ENCODE peak calls at places on chromosome 6, in seven cellular contexts. N is right atrium auricular region; O is CD4-positive, CD25-positive, alpha-beta regulatory T cell; A is ascending aorta; Y is left lung; R is upper lobe of right lung; P is hepatocyte. X is an unnamed sample.

GRCh38 chr6:151679081-151679480 is 128.4 kb upstream of the ESR1 start:
- DNase-seq in N (no peak), O (no peak), A (no peak), Y (no peak), R (no peak), P (no peak), X (no peak)

GRCh38 chr6:71419217-71419953 is 130.8 kb downstream of the OGFRL1 start:
- DNase-seq in N (no peak), O (no peak), A (no peak), Y (no peak), R (peak; percentile 67), P (peak; percentile 20), X (peak; percentile 56)

GRCh38 chr6:147954938-147955337 is 387.7 kb upstream of the SASH1 start:
- DNase-seq in N (no peak), O (no peak), A (no peak), Y (no peak), R (no peak), P (no peak), X (no peak)

GRCh38 chr6:56246941-56247653 is at the start of gene COL21A1:
- DNase-seq in N (no peak), O (no peak), A (peak; percentile 90), Y (peak; percentile 53), R (peak; percentile 65), P (peak; percentile 69), X (peak; percentile 96)

GRCh38 chr6:134472046-134472445 is 154.1 kb upstream of the SGK1 start:
- DNase-seq in N (no peak), O (no peak), A (no peak), Y (no peak), R (no peak), P (no peak), X (no peak)

GRCh38 chr6:93418448-93419303 is 683 bp downstream of the EPHA7 start:
- DNase-seq in N (no peak), O (no peak), A (peak; percentile 62), Y (no peak), R (peak; percentile 66), P (peak; percentile 66), X (peak; percentile 88)

GRCh38 chr6:116812051-116812650 is 16.7 kb downstream of the GPRC6A start:
- DNase-seq in N (no peak), O (no peak), A (no peak), Y (no peak), R (no peak), P (no peak), X (no peak)

GRCh38 chr6:12848969-12849368 is 132.4 kb downstream of the PHACTR1 start:
- DNase-seq in N (no peak), O (no peak), A (no peak), Y (no peak), R (no peak), P (no peak), X (no peak)

GRCh38 chr6:37931076-37931465 is 111.5 kb downstream of the ZFAND3 start:
- DNase-seq in N (no peak), O (no peak), A (no peak), Y (no peak), R (no peak), P (no peak), X (no peak)

GRCh38 chr6:41505084-41506049 is 40.8 kb upstream of the FOXP4 start:
- DNase-seq in N (peak; percentile 87), O (no peak), A (peak; percentile 90), Y (peak; percentile 79), R (peak; percentile 82), P (peak; percentile 91), X (peak; percentile 82)

GRCh38 chr6:14871196-14871595 is 374.7 kb upstream of the JARID2 start:
- DNase-seq in N (no peak), O (no peak), A (no peak), Y (no peak), R (no peak), P (no peak), X (no peak)

GRCh38 chr6:148521586-148521985 is 178.9 kb downstream of the SASH1 start:
- DNase-seq in N (no peak), O (no peak), A (no peak), Y (no peak), R (no peak), P (no peak), X (no peak)

GRCh38 chr6:35085359-35086281 is 55.5 kb downstream of the TCP11 start:
- DNase-seq in N (no peak), O (no peak), A (peak; percentile 52), Y (no peak), R (peak; percentile 46), P (no peak), X (peak; percentile 36)

GRCh38 chr6:37705239-37706051 is 7.8 kb upstream of the MDGA1 start:
- DNase-seq in N (peak; percentile 79), O (peak; percentile 57), A (peak; percentile 90), Y (peak; percentile 83), R (peak; percentile 88), P (peak; percentile 90), X (peak; percentile 96)

GRCh38 chr6:148445620-148446019 is 103.0 kb downstream of the SASH1 start:
- DNase-seq in N (no peak), O (no peak), A (no peak), Y (no peak), R (no peak), P (no peak), X (peak; percentile 28)

GRCh38 chr6:32790306-32790705 is 26.5 kb downstream of the HLA-DOB start:
- DNase-seq in N (no peak), O (no peak), A (no peak), Y (no peak), R (no peak), P (no peak), X (no peak)

GRCh38 chr6:2505624-2506023 is 245.1 kb downstream of the MYLK4 start:
- DNase-seq in N (no peak), O (no peak), A (no peak), Y (no peak), R (no peak), P (no peak), X (peak; percentile 91)

GRCh38 chr6:2503816-2504494 is 246.8 kb downstream of the MYLK4 start:
- DNase-seq in N (no peak), O (no peak), A (no peak), Y (no peak), R (no peak), P (no peak), X (no peak)

GRCh38 chr6:2502998-2503674 is 247.6 kb downstream of the MYLK4 start:
- DNase-seq in N (no peak), O (no peak), A (no peak), Y (no peak), R (no peak), P (no peak), X (no peak)

GRCh38 chr6:2504495-2505064 is 246.1 kb downstream of the MYLK4 start:
- DNase-seq in N (no peak), O (no peak), A (no peak), Y (no peak), R (no peak), P (no peak), X (no peak)

DNA sequence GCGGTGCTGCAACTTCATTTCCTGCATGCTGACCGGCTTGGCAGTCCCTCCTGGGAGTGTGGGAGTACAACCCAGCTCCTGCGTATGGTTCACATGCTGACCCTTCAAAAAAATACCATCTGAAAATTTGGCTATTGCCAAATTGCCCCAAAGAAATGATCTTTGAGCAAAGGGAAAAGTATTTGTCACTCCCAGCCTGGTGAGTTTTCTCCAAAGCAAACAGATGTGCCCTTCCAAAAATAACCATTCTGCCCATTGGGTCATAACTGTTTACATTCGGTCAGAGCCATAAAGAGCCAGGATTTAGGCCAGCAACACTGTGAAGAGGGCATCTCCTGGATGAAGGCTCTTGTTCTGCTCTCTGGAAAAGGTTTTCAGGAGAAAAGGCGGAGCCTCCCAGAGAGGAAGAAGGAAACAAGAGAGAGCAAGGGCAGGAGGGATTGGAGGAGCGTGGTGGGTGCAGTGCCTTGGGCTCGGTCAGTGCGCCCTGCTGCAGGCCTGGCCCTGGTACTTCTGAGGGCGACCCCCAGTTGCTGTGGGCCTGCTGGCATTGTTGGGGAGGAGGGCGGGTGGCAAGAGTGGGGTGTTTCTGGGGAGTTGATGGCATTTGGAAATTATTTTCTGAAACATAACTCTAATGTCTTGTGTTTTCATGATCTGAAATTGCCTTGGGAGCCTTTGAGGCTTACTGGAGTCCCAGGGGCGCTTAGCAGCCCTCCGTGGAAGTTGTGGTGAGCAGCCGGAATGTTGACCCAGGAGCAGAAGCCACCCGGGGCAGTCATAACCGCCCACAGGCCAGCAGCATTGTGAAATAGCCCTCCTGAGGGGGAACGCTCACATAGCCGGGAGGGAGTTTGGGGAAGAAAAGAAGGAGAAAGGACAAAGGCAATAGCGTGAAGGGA is 248.4 kb downstream of the MYLK4 start:
- DNase-seq in N (no peak), O (no peak), A (no peak), Y (no peak), R (no peak), P (no peak), X (no peak)
- H3K27ac ChIP-seq in N (no peak overlapping the region), O (no peak overlapping the region), A (peak overlapping the region; percentile 29), Y (no peak overlapping the region), R (no peak overlapping the region), P (no peak overlapping the region), X (no peak overlapping the region)

GRCh38 chr6:167125405-167125804 is 2.5 kb downstream of the CCR6 start:
- DNase-seq in N (no peak), O (no peak), A (no peak), Y (no peak), R (no peak), P (no peak), X (no peak)
- H3K4me1 ChIP-seq in N (no peaks in the 10 kb centered on the region), O (peaks cover 70% of the 10 kb centered on the region), A (no peaks in the 10 kb centered on the region), Y (no peaks in the 10 kb centered on the region), R (no peaks in the 10 kb centered on the region), P (peaks cover 15% of the 10 kb centered on the region), X (no peaks in the 10 kb centered on the region)

GRCh38 chr6:131470549-131470948 is 102.5 kb upstream of the ARG1 start:
- DNase-seq in N (no peak), O (no peak), A (no peak), Y (no peak), R (no peak), P (no peak), X (no peak)
- H3K27ac ChIP-seq in N (no peak overlapping the region), O (no peak overlapping the region), A (no peak overlapping the region), Y (no peak overlapping the region), R (no peak overlapping the region), P (no peak overlapping the region), X (no peak overlapping the region)

GRCh38 chr6:42784739-42785498 is 3.1 kb downstream of the BICRAL start:
- DNase-seq in N (no peak), O (no peak), A (no peak), Y (no peak), R (no peak), P (no peak), X (peak; percentile 44)

GRCh38 chr6:42787018-42787611 is 5.3 kb downstream of the BICRAL start:
- DNase-seq in N (no peak), O (no peak), A (no peak), Y (no peak), R (no peak), P (no peak), X (no peak)

GRCh38 chr6:42783876-42784738 is 2.3 kb downstream of the BICRAL start:
- DNase-seq in N (no peak), O (no peak), A (no peak), Y (no peak), R (no peak), P (no peak), X (no peak)

GRCh38 chr6:42788671-42789070 is 6.8 kb downstream of the BICRAL start:
- DNase-seq in N (no peak), O (no peak), A (no peak), Y (no peak), R (no peak), P (no peak), X (no peak)

DNA sequence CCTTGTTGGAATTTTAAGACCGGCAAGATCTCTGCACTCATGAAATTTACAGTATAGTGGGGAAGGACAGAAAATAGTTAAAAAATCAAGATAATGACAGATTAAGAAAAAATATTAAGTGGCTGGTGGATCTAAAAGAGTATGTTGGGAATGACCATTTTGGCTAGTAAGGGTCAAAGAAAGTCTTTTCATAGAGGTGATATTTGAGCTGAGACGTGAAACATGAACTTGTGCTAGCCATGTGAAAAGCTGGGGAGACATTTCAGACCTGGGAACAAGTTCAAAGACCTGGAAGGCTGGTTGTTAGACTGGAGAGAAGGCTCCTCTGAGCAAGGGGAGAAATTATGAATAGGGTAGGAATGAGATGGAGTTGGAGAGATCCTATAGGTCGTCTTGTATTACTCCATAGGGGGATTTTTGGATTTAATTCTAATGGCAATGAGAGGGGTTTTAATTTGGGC is 4.7 kb downstream of the BICRAL start:
- DNase-seq in N (no peak), O (no peak), A (no peak), Y (no peak), R (no peak), P (no peak), X (no peak)
- H3K4me1 ChIP-seq in N (peaks cover 62% of the 10 kb centered on the region), O (peaks cover 68% of the 10 kb centered on the region), A (peaks cover 56% of the 10 kb centered on the region), Y (peaks cover 67% of the 10 kb centered on the region), R (peaks cover 53% of the 10 kb centered on the region), P (peaks cover 33% of the 10 kb centered on the region), X (peaks cover 1% of the 10 kb centered on the region)